ENCODE peak calls at places on chromosomes 13 and 19, in eight cellular contexts. K is left ventricle myocardium inferior, I is stomach, B is fibroblast of lung, M is body of pancreas, G is psoas muscle, O is Caco-2, U is transverse colon. W is an unnamed sample.

GRCh38 chr13:41352935-41353801 is 42.1 kb downstream of the NAA16 start:
- DNase-seq in B (peak; percentile 33), K (no peak), U (no peak), G (no peak), M (no peak), I (no peak), O (no peak), W (peak; percentile 61)

GRCh38 chr13:62473944-62474237 is 1058.2 kb upstream of the PCDH20 start:
- DNase-seq in M (no peak), B (no peak), O (no peak), I (no peak), G (no peak), K (no peak), U (no peak), W (no peak)

GRCh38 chr13:95924389-95924994 is 128.7 kb downstream of the UGGT2 start:
- DNase-seq in O (peak; percentile 51), K (no peak), B (peak; percentile 94), I (no peak), M (no peak), U (no peak), G (no peak), W (no peak)

GRCh38 chr19:2385053-2385721 is 25.1 kb downstream of the TMPRSS9 start:
- DNase-seq in U (peak; percentile 51), O (peak; percentile 88), B (peak; percentile 85), G (peak; percentile 70), M (peak; percentile 18), I (no peak), K (no peak), W (peak; percentile 71)

GRCh38 chr19:31470229-31470939 is 121.1 kb upstream of the TSHZ3 start:
- DNase-seq in K (no peak), O (no peak), M (no peak), B (no peak), G (no peak), U (no peak), I (no peak), W (no peak)

GRCh38 chr19:29677001-29677781 is 11.9 kb downstream of the PLEKHF1 start:
- DNase-seq in M (no peak), U (no peak), K (no peak), I (no peak), G (peak; percentile 78), B (no peak), O (no peak), W (no peak)

GRCh38 chr19:10118960-10119359 is 739 bp downstream of the EIF3G start:
- DNase-seq in O (no peak), M (no peak), K (no peak), U (no peak), G (no peak), B (no peak), I (no peak), W (no peak)

GRCh38 chr13:26549713-26550112 is 7.8 kb upstream of the WASF3 start:
- DNase-seq in G (no peak), I (no peak), M (no peak), U (no peak), O (no peak), B (no peak), K (no peak), W (no peak)

GRCh38 chr19:39223703-39224279 is 19.7 kb upstream of the SYCN start:
- DNase-seq in B (peak; percentile 21), I (no peak), K (no peak), U (no peak), O (no peak), G (no peak), M (no peak), W (no peak)

GRCh38 chr13:51034906-51035305 is 76.2 kb downstream of the C13orf42 start:
- DNase-seq in I (no peak), U (no peak), M (no peak), K (no peak), O (no peak), G (no peak), B (no peak), W (no peak)

GRCh38 chr19:43782689-43783231 is 2.0 kb upstream of the KCNN4 start:
- DNase-seq in B (no peak), U (peak; percentile 88), M (no peak), O (no peak), G (no peak), I (peak; percentile 65), K (no peak), W (peak; percentile 87)

GRCh38 chr19:43782311-43782660 is 1.5 kb upstream of the KCNN4 start:
- DNase-seq in M (no peak), G (no peak), O (no peak), I (no peak), B (no peak), U (no peak), K (no peak), W (no peak)

GRCh38 chr19:43783636-43784035 is 2.9 kb upstream of the KCNN4 start:
- DNase-seq in O (no peak), I (no peak), B (no peak), M (no peak), G (no peak), U (no peak), K (no peak), W (no peak)

GRCh38 chr19:43784981-43785808 is 4.4 kb upstream of the KCNN4 start:
- DNase-seq in O (peak; percentile 84), U (peak; percentile 70), M (no peak), B (peak; percentile 60), G (no peak), I (peak; percentile 58), K (no peak), W (peak; percentile 81)

GRCh38 chr19:43784251-43784980 is 3.6 kb upstream of the KCNN4 start:
- DNase-seq in O (peak; percentile 82), I (peak; percentile 62), M (no peak), K (no peak), G (no peak), B (peak; percentile 87), U (peak; percentile 79), W (peak; percentile 61)
- H3K4me1 ChIP-seq in O (peaks cover 10% of the 10 kb centered on the region), I (peaks cover 21% of the 10 kb centered on the region), M (no peaks in the 10 kb centered on the region), K (peaks cover 5% of the 10 kb centered on the region), G (no peaks in the 10 kb centered on the region), B (peaks cover 17% of the 10 kb centered on the region), U (peaks cover 14% of the 10 kb centered on the region), W (peaks cover 15% of the 10 kb centered on the region)

DNA sequence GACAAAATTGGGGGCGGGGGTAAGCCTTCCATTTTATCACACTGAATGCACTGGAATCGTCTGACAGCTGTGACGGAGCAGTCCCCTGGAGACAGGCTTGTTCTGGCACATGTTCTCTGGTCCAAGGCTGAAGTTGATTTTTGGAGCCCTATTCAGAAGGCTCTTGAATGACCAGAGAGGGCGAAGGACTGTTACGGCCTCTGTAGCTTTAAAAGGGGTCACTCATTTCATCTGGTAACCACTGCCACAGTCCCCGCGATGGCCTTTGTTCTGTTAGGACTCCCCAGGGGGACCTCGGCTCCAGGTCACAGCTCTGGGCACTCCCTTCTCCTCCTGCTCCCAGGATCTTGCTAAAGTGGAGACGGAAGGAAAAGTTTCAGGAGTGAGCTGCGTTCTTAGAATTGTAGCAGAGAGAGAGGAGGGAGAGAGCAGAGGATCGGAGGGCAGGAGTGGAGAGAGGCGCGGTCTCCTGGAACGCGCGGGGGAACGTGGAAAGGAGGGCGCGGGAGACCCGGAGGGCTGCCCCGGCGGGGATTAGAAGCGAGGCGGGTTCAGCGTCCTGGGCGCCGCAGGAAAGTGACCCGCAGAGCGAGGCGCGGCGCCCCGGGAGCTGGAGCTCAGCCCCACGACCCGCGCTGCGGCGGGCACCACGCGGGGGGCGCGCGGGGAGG is 134.3 kb upstream of the MYO16 start:
- DNase-seq in O (no peak), M (no peak), B (no peak), K (no peak), I (no peak), G (no peak), U (no peak), W (no peak)
- H3K4me3 ChIP-seq in O (no peak overlapping the region), M (no peak overlapping the region), B (no peak overlapping the region), K (peak overlapping the region; percentile 54), I (peak overlapping the region; percentile 32), G (no peak overlapping the region), U (no peak overlapping the region), W (peak overlapping the region; percentile 24)

GRCh38 chr19:43534305-43534612 is 1.3 kb downstream of the ZNF575 start:
- DNase-seq in O (no peak), I (no peak), G (no peak), M (no peak), K (no peak), B (no peak), U (no peak), W (no peak)

GRCh38 chr19:43532571-43532961 is 422 bp upstream of the ZNF575 start:
- DNase-seq in K (no peak), O (no peak), I (peak; percentile 73), U (peak; percentile 82), G (peak; percentile 78), B (no peak), M (peak; percentile 23), W (no peak)

GRCh38 chr19:43533546-43534304 is 737 bp downstream of the ZNF575 start:
- DNase-seq in G (peak; percentile 97), K (peak; percentile 97), I (peak; percentile 99), O (peak; percentile 99), B (peak; percentile 100), M (peak; percentile 97), U (peak; percentile 98), W (peak; percentile 97)

GRCh38 chr19:43532962-43533545 is at the start of gene ZNF575:
- DNase-seq in G (peak; percentile 92), B (peak; percentile 97), I (peak; percentile 87), O (peak; percentile 96), M (peak; percentile 85), U (peak; percentile 91), K (peak; percentile 91), W (peak; percentile 87)

GRCh38 chr19:43534811-43535761 is 2.1 kb downstream of the ZNF575 start:
- DNase-seq in G (peak; percentile 85), O (no peak), I (peak; percentile 68), U (peak; percentile 64), K (peak; percentile 70), B (peak; percentile 61), M (peak; percentile 72), W (peak; percentile 67)
- TF ChIP-seq CTCF in G (peak; percentile 50), O (peak; percentile 53), I (no peak), U (peak; percentile 47), K (peak; percentile 72), B (peak; percentile 52), M (peak; percentile 60), W (peak; percentile 36)

GRCh38 chr13:76974618-76974975 is 17.3 kb upstream of the CLN5 start:
- DNase-seq in O (no peak), I (no peak), B (no peak), G (no peak), U (no peak), K (no peak), M (no peak), W (no peak)
- H3K4me1 ChIP-seq in O (peaks cover 16% of the 10 kb centered on the region), I (peaks cover under 1% of the 10 kb centered on the region), B (no peaks in the 10 kb centered on the region), G (peaks cover 4% of the 10 kb centered on the region), U (no peaks in the 10 kb centered on the region), K (no peaks in the 10 kb centered on the region), M (no peaks in the 10 kb centered on the region), W (no peaks in the 10 kb centered on the region)